ENCODE peak calls at places on chromosome 20, in nine cellular contexts. C is thoracic aorta; I is AG04450; S is fibroblast of the aortic adventitia; J is AG10803; B is mesendoderm; U is CD8-positive, alpha-beta memory T cell; F is astrocyte of the cerebellum; V is fibroblast of mammary gland. Y is an unnamed sample.

GRCh38 chr20:58102744-58103516 is 125.5 kb downstream of the ANKRD60 start:
- DNase-seq in J (peak), F (no peak), B (no peak), U (no peak), V (peak), C (no peak), S (no peak), I (no peak), Y (no peak)

GRCh38 chr20:2337142-2337541 is 41.3 kb downstream of the TGM3 start:
- DNase-seq in V (no peak), U (no peak), S (no peak), J (no peak), B (no peak), I (no peak), F (no peak), C (no peak), Y (no peak)

GRCh38 chr20:33674294-33675126 is at the start of gene NECAB3:
- DNase-seq in S (peak), V (peak), U (peak), J (peak), I (no peak), F (no peak), B (peak), C (peak), Y (peak)

GRCh38 chr20:57432874-57433491 is 41.8 kb downstream of the RBM38 start:
- DNase-seq in V (no peak), I (no peak), C (no peak), B (no peak), J (peak), S (peak), U (peak), F (no peak), Y (peak)

GRCh38 chr20:32448306-32449056 is 90.3 kb downstream of the ASXL1 start:
- DNase-seq in J (no peak), B (no peak), V (no peak), S (peak), F (no peak), I (no peak), U (no peak), C (no peak), Y (no peak)

GRCh38 chr20:33731693-33732165 is at the start of gene ZNF341:
- DNase-seq in I (peak), V (no peak), C (peak), U (peak), B (peak), S (no peak), J (no peak), F (peak), Y (peak)

GRCh38 chr20:8678098-8678776 is 390.6 kb upstream of the PLCB4 start:
- DNase-seq in B (no peak), U (no peak), S (peak), C (no peak), V (no peak), I (peak), F (no peak), J (no peak), Y (no peak)

GRCh38 chr20:2292711-2293110 is 3.1 kb upstream of the TGM3 start:
- DNase-seq in J (peak), C (no peak), U (no peak), B (no peak), F (no peak), S (no peak), I (no peak), V (no peak), Y (no peak)

GRCh38 chr20:19658137-19658536 is 99.9 kb upstream of the RIN2 start:
- DNase-seq in C (no peak), F (no peak), U (no peak), V (no peak), S (no peak), B (no peak), I (no peak), J (no peak), Y (no peak)

GRCh38 chr20:35312348-35312747 is 20.1 kb upstream of the FAM83C start:
- DNase-seq in B (peak), F (peak), V (peak), I (peak), C (no peak), U (no peak), S (peak), J (peak), Y (no peak)

GRCh38 chr20:33006776-33007375 is 628 bp upstream of the BPIFB2 start:
- DNase-seq in V (no peak), J (no peak), B (no peak), S (no peak), I (no peak), C (no peak), F (no peak), U (no peak), Y (no peak)

GRCh38 chr20:19137641-19138040 is 74.8 kb upstream of the SLC24A3 start:
- DNase-seq in S (no peak), J (no peak), B (no peak), F (no peak), I (no peak), V (no peak), C (no peak), U (no peak), Y (no peak)

GRCh38 chr20:36463212-36464061 is 77.9 kb upstream of the MYL9 start:
- DNase-seq in S (no peak), I (no peak), C (no peak), U (no peak), F (no peak), J (no peak), B (no peak), V (no peak), Y (no peak)
- H3K4me3 ChIP-seq in S (peak), I (peak), C (peak), U (peak), F (peak), J (peak), B (no peak), V (peak), Y (peak)

GRCh38 chr20:21303061-21303871 is at the start of gene XRN2:
- DNase-seq in C (peak), S (peak), U (peak), B (peak), V (peak), I (peak), F (peak), J (peak), Y (peak)
- H3K4me3 ChIP-seq in C (peak), S (peak), U (peak), B (peak), V (peak), I (peak), F (peak), J (peak), Y (peak)

DNA sequence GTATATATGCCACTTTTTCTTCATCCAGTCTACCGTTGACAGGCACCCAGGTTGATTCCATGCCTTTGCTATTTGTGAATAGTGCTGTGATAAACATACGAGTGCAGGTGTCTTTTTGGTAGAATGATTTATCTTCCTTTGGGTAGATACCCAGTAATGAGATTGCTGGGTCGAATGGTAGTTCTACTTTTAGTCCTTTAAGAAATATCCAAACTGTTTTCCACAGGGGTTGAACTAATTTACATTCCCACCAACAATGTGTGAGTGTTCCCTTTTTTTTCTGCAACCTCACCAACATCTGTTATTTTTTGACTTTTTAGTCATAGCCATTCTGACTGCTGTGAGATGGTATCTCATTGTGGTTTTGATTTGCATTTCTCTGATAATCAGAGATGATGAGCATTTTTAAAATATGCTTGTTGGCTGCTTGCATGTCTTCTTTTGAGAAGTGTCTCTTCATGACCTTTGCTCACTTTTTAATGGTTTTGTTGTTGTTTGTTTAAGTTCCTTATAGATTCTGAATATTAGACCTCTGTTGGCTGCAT is 1.9 kb upstream of the ZNF831 start:
- DNase-seq in B (no peak), U (no peak), C (no peak), J (no peak), F (no peak), I (no peak), V (no peak), S (no peak), Y (no peak)
- H3K4me3 ChIP-seq in B (no peak), U (peak), C (no peak), J (no peak), F (no peak), I (no peak), V (no peak), S (no peak), Y (no peak)

DNA sequence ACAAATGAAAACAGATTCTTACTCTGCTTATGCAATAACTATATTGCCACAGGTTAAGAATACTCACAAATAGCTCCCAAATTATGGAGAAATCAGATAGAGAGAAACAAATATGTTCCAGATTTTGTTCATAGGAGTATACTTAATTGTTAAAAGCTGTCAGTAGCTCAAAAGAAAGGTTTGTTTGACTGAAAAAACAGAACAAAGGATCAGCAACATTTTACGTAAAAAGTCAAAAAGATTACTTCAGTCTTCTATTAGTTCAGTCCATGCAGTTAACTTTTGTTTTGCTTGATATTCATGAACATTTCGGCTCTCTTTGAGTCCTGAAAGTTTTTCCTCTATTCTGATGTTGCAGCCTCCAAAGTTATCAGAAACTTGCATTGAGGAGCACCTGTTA is 13.4 kb upstream of the NANP start:
- DNase-seq in U (no peak), I (no peak), C (no peak), J (no peak), S (no peak), B (peak), V (peak), F (no peak), Y (no peak)
- H3K4me3 ChIP-seq in U (no peak), I (no peak), C (no peak), J (no peak), S (no peak), B (no peak), V (no peak), F (no peak), Y (no peak)

Y was measured in H7.